ENCODE peak calls at places on chromosomes 11 and 22, in eight cellular contexts. B, C, Y, R, O, M, A and S are unnamed samples. For H3K27me3, the result is how much of the 10 kb centered on the place peaks cover.

GRCh38 chr11:70477607-70478006 is 79.3 kb downstream of the CTTN start:
- DNase-seq in B (peak), C (no peak), Y (no peak), R (no peak), O (no peak), M (peak), A (peak), S (peak)

GRCh38 chr22:23414727-23415489 is 165.2 kb downstream of the IGLL1 start:
- DNase-seq in B (no peak), C (no peak), Y (no peak), R (no peak), O (no peak), M (no peak), A (no peak), S (no peak)

GRCh38 chr11:115552773-115553438 is 48.7 kb upstream of the CADM1 start:
- DNase-seq in B (no peak), C (no peak), Y (no peak), R (no peak), O (no peak), M (no peak), A (no peak), S (no peak)

GRCh38 chr11:69840371-69841169 is 21.4 kb upstream of the FGF3 start:
- DNase-seq in B (no peak), C (no peak), Y (peak), R (peak), O (no peak), M (no peak), A (peak), S (no peak)

GRCh38 chr11:67698247-67698646 is 23.8 kb upstream of the ALDH3B2 start:
- DNase-seq in B (no peak), C (no peak), Y (no peak), R (no peak), O (no peak), M (no peak), A (no peak), S (no peak)

GRCh38 chr22:44755956-44756361 is 3.6 kb downstream of the ARHGAP8 start:
- DNase-seq in B (no peak), C (no peak), Y (peak), R (no peak), O (no peak), M (no peak), A (no peak), S (no peak)

GRCh38 chr11:17991799-17992433 is 20.9 kb downstream of the SERGEF start:
- DNase-seq in B (peak), C (no peak), Y (peak), R (no peak), O (no peak), M (peak), A (no peak), S (no peak)

GRCh38 chr11:83823461-83824025 is 537.4 kb upstream of the CCDC90B start:
- DNase-seq in B (peak), C (no peak), Y (no peak), R (no peak), O (no peak), M (no peak), A (no peak), S (no peak)

GRCh38 chr11:3950996-3951662 is 95.7 kb downstream of the STIM1 start:
- DNase-seq in B (peak), C (peak), Y (no peak), R (no peak), O (no peak), M (peak), A (no peak), S (no peak)

GRCh38 chr11:90288207-90288821 is 65.5 kb upstream of the CHORDC1 start:
- DNase-seq in B (peak), C (peak), Y (no peak), R (no peak), O (no peak), M (peak), A (no peak), S (no peak)

GRCh38 chr11:8830641-8831040 is 80.3 kb upstream of the AKIP1 start:
- DNase-seq in B (no peak), C (no peak), Y (no peak), R (no peak), O (peak), M (no peak), A (no peak), S (no peak)

DNA sequence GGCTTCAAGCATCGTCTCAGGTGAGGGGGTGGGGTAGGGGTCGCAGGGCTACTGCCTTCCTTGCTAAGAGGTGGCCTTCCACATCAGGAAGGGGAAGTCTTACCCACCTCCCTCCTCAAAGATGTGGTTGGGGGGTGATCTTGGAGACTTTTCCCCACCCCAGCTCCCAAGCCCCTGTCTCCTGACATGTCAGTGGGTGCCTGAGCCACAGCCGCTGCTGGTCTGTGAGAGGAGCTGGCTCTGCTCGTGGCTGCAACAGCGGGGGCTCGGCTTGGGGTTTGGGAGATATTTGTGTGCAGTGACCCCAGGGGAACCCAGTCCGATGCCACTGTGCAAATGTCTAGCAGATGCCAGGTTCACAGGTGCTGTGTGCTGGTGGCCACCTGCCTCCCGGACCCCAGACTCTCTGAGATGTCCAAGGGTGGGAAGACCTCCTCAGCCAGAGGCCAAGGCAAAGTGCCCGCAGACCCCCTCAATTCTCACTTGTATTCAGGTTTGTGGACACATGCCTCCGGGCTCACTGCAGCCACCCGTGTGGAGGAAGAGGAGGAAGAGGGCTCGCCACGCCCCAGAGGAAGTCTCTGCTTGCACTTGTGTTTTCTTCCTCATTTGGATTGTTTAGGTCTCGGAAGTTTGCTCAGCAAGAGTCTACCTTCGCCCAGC is 1.9 kb downstream of the KCNQ1 start:
- DNase-seq in B (no peak), C (no peak), Y (peak), R (no peak), O (no peak), M (no peak), A (peak), S (no peak)
- H3K27me3 ChIP-seq in B (under half), C (under half), Y (under half), R (half or more), O (half or more), M (half or more), A (under half), S (half or more)

GRCh38 chr11:35632301-35632700 is 14.0 kb downstream of the FJX1 start:
- DNase-seq in B (peak), C (no peak), Y (no peak), R (no peak), O (no peak), M (no peak), A (no peak), S (no peak)
- H3K27ac ChIP-seq in B (no peak), C (no peak), Y (no peak), R (no peak), O (no peak), M (no peak), A (no peak), S (no peak)

GRCh38 chr22:28670691-28671261 is 8.9 kb downstream of the TTC28 start:
- DNase-seq in B (peak), C (no peak), Y (no peak), R (no peak), O (no peak), M (no peak), A (no peak), S (no peak)

GRCh38 chr22:28670153-28670552 is 9.5 kb downstream of the TTC28 start:
- DNase-seq in B (no peak), C (no peak), Y (no peak), R (no peak), O (no peak), M (no peak), A (no peak), S (no peak)

GRCh38 chr22:28669388-28669787 is 10.3 kb downstream of the TTC28 start:
- DNase-seq in B (no peak), C (no peak), Y (no peak), R (no peak), O (no peak), M (no peak), A (no peak), S (no peak)

GRCh38 chr22:28674121-28674563 is 5.5 kb downstream of the TTC28 start:
- DNase-seq in B (peak), C (no peak), Y (no peak), R (no peak), O (no peak), M (no peak), A (no peak), S (no peak)
- H3K27me3 ChIP-seq in B (under half), C (under half), Y (under half), R (under half), O (under half), M (under half), A (under half), S (under half)

DNA sequence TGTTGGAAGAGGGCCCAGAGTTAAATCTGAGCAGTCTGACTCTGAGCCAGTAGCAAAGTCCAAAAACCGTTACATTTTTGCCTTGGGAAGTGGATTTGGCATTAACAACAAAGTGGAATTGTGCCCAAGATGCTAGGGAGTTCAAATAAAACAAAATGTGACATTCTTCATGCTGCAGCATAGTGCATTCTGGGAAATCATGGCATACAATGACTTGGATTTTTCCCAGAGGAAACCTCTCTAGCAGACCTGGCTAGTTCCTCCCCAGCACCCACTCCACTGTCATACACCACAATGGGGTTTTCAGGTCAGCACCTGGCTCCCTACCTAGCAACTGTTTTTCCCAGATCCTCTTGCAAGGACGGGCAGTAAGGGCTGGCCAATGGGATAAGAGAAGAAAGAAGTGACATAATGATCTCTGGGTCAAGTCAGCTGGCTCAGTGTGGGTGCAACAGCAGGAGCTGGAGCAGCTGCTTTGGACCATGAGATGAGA is 24.8 kb upstream of the CYB5R3 start:
- DNase-seq in B (peak), C (no peak), Y (peak), R (no peak), O (no peak), M (no peak), A (no peak), S (no peak)
- H3K27ac ChIP-seq in B (no peak), C (no peak), Y (peak), R (no peak), O (peak), M (no peak), A (peak), S (no peak)

DNA sequence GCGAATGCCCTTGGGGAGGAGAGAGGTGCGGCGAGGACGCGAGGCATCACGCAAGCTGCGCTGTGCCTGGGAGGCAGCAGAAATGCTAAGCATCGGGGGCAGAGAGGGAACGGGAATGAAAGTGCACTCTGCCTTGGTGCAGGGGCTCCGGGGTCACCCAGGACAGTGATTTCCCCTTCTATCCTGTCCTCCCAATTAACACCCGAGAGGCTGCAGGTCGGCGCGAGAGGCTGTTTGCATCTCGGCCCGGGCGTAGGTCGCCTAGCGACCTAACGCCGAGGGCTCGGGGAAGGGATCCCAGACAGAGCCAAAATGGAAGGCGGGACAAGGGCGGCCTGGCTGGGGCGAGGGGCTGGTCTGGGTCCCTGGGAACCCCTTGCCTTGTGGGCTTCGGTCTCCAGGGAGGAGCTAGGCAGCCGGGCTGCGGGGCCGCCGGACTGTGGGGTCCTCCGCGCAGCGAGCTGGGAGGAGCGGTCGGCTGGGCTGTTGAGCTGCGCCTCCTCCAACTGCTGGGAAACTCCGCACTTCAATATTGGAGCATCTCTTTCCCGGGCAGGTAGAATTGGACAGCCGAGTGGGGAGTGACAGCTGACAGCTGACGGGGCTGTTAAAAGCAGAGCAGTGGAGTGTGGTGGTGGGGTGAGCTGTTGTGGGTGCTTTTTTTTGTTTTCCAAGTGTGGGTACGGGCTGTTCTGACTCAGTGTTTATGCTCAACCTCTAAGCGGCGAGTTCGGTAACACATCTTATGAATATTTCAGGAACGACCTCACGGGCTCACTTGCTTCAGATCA is 694 bp downstream of the ELMOD1 start:
- DNase-seq in B (peak), C (no peak), Y (peak), R (no peak), O (no peak), M (peak), A (peak), S (peak)
- H3K27me3 ChIP-seq in B (under half), C (under half), Y (under half), R (under half), O (under half), M (half or more), A (under half), S (under half)